ENCODE peak calls at places on chromosomes 4 and X, in seven cellular contexts. A is hepatic stellate cell, H is NCI-H526, K is substantia nigra, B is transverse colon, W is uterus, F is H9. X is an unnamed sample.

GRCh38 chr4:185421366-185422124 is 4.2 kb downstream of the UFSP2 start:
- DNase-seq in A (no peak), H (no peak), K (no peak), B (no peak), W (no peak), F (no peak), X (peak)

GRCh38 chr4:176400816-176401461 is 81.2 kb downstream of the SPCS3 start:
- DNase-seq in A (no peak), H (no peak), K (no peak), B (no peak), W (no peak), F (no peak), X (peak)

GRCh38 chrX:11787564-11787963 is 29.5 kb downstream of the MSL3 start:
- DNase-seq in A (peak), H (peak), K (peak), B (peak), W (peak), F (peak), X (peak)

GRCh38 chr4:153115322-153116100 is 88.7 kb upstream of the TRIM2 start:
- DNase-seq in A (peak), H (no peak), K (no peak), B (peak), W (peak), F (no peak), X (peak)

GRCh38 chr4:115505326-115505725 is 391.9 kb upstream of the NDST4 start:
- DNase-seq in A (no peak), H (no peak), K (no peak), B (no peak), W (no peak), F (no peak), X (no peak)

GRCh38 chrX:39752820-39753219 is 344.9 kb downstream of the BCOR start:
- DNase-seq in A (no peak), H (no peak), K (no peak), B (no peak), W (no peak), F (no peak), X (no peak)

GRCh38 chr4:137203601-137204000 is 328.7 kb downstream of the PCDH18 start:
- DNase-seq in A (peak), H (no peak), K (no peak), B (no peak), W (no peak), F (no peak), X (peak)

GRCh38 chr4:37389967-37390580 is 145.5 kb downstream of the NWD2 start:
- DNase-seq in A (peak), H (peak), K (no peak), B (peak), W (no peak), F (no peak), X (peak)

X was measured in adipocyte.